ENCODE peak calls at places on chromosomes 4 and X, in seven cellular contexts. K, G, U, L, H, E and O are unnamed samples.

GRCh38 chr4:174461438-174462106 is 60.7 kb downstream of the HPGD start:
- DNase-seq in L (no peak), H (no peak), U (no peak), E (no peak), G (no peak), K (no peak), O (peak)

GRCh38 chr4:36285784-36286480 is 4.5 kb downstream of the DTHD1 start:
- DNase-seq in G (no peak), E (no peak), H (no peak), L (no peak), K (peak), U (no peak), O (peak)

GRCh38 chr4:67593741-67594175 is 35.2 kb downstream of the STAP1 start:
- DNase-seq in L (no peak), K (no peak), E (no peak), H (no peak), G (no peak), U (no peak), O (peak)

GRCh38 chr4:5751073-5751917 is 40.3 kb downstream of the EVC start:
- DNase-seq in U (no peak), G (peak), K (no peak), L (no peak), H (no peak), E (no peak), O (peak)

GRCh38 chr4:54063737-54064316 is 578 bp downstream of the CHIC2 start:
- DNase-seq in H (peak), K (peak), U (peak), L (no peak), G (peak), E (peak), O (peak)

GRCh38 chrX:15143050-15143824 is 126.6 kb downstream of the ASB9 start:
- DNase-seq in U (peak), G (no peak), K (peak), E (peak), H (peak), L (peak), O (peak)

GRCh38 chrX:136822337-136823095 is 41.8 kb upstream of the ARHGEF6 start:
- DNase-seq in L (no peak), H (no peak), K (no peak), E (no peak), G (no peak), U (no peak), O (no peak)

GRCh38 chr4:87651941-87652340 is 1.9 kb downstream of the DMP1 start:
- DNase-seq in H (no peak), G (no peak), E (no peak), K (no peak), L (no peak), U (no peak), O (peak)

GRCh38 chr4:74206088-74206826 is 48.3 kb downstream of the MTHFD2L start:
- DNase-seq in L (peak), K (peak), E (no peak), U (no peak), H (no peak), G (no peak), O (no peak)

GRCh38 chr4:184937030-184937710 is 81.1 kb upstream of the HELT start:
- DNase-seq in K (no peak), G (no peak), L (no peak), E (no peak), U (no peak), H (no peak), O (no peak)

GRCh38 chr4:141730805-141731204 is 94.4 kb downstream of the IL15 start:
- DNase-seq in E (no peak), H (no peak), K (no peak), G (no peak), U (no peak), L (no peak), O (no peak)

GRCh38 chr4:111274486-111274885 is 651.6 kb upstream of the PITX2 start:
- DNase-seq in L (no peak), U (no peak), K (no peak), G (no peak), H (no peak), E (no peak), O (no peak)

GRCh38 chr4:170198742-170199141 is 109.0 kb upstream of the AADAT start:
- DNase-seq in H (no peak), U (no peak), G (no peak), E (no peak), K (no peak), L (peak), O (peak)

GRCh38 chr4:84971319-84971932 is 4.9 kb upstream of the WDFY3 start:
- DNase-seq in H (no peak), K (peak), U (no peak), L (peak), E (no peak), G (no peak), O (peak)

GRCh38 chr4:95255396-95256107 is 293.2 kb downstream of the UNC5C start:
- DNase-seq in L (no peak), H (peak), K (no peak), E (no peak), U (peak), G (no peak), O (peak)

GRCh38 chr4:87257523-87257922 is 37.1 kb upstream of the KLHL8 start:
- DNase-seq in H (no peak), L (no peak), K (no peak), U (no peak), E (no peak), G (no peak), O (no peak)

DNA sequence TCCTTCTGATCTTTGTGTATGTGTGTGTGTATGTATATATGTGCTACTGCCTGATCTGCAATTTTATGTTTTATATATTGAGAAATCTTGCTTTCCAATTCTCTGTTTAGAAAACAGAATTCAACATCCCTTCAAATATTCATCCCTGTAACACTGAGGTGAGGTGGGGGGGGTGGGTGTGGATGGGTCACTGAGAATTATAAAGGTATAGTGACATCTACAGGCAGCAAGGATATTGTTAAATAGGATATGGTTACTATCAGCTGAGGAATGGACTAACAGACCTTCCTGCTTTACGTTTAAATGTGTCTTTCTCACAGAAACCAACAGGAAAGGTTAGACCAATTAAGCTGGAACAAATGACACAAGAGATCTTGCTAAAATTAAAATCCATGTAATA is 19.0 kb upstream of the MAGEB2 start:
- DNase-seq in L (no peak), H (no peak), U (no peak), E (no peak), K (peak), G (no peak), O (peak)
- H3K4me3 ChIP-seq in L (no peak), H (no peak), U (no peak), E (no peak), K (no peak), G (no peak), O (no peak)

GRCh38 chrX:134375691-134376090 is 84.3 kb upstream of the HPRT1 start:
- DNase-seq in G (no peak), U (no peak), E (no peak), L (no peak), H (no peak), K (no peak), O (no peak)
- H3K4me3 ChIP-seq in G (no peak), U (no peak), E (no peak), L (peak), H (no peak), K (peak), O (no peak)

GRCh38 chr4:23889814-23890269 is at the start of gene PPARGC1A:
- DNase-seq in L (no peak), K (peak), E (peak), G (peak), H (peak), U (peak), O (peak)

GRCh38 chr4:23890369-23891063 is 669 bp upstream of the PPARGC1A start:
- DNase-seq in K (no peak), H (no peak), E (no peak), L (no peak), U (no peak), G (no peak), O (no peak)

GRCh38 chr4:23888421-23889319 is 1.2 kb downstream of the PPARGC1A start:
- DNase-seq in U (peak), H (peak), E (no peak), L (no peak), K (no peak), G (peak), O (peak)

GRCh38 chr4:23887989-23888388 is 1.9 kb downstream of the PPARGC1A start:
- DNase-seq in L (no peak), E (no peak), K (no peak), H (no peak), G (no peak), U (peak), O (no peak)

GRCh38 chr4:23889368-23889767 is 479 bp downstream of the PPARGC1A start:
- DNase-seq in H (no peak), L (no peak), U (no peak), G (no peak), E (no peak), K (no peak), O (no peak)
- H3K4me3 ChIP-seq in H (peak), L (peak), U (peak), G (peak), E (peak), K (no peak), O (peak)

DNA sequence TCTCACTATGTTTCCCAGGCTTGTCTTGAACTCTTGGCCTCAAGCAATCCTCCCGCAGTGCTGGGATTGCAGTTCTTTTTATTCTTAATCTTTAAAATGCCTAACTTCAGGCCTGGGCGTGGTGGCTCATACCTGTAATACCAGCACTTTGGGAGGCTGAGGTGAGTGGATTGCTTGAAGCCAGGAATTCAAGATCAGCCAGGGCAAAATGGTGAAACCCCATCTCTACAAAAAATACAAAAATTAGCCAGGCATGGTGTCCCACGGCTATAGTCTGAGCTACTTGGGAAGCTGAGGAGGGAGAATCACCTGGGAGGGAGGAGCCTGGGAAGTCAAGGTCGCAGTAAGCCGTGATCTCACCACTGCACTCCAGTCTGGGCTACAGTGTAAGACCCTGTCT is 45.9 kb downstream of the PLS3 start:
- DNase-seq in H (no peak), U (no peak), L (no peak), E (no peak), K (no peak), G (no peak), O (no peak)
- H3K4me3 ChIP-seq in H (no peak), U (no peak), L (no peak), E (no peak), K (no peak), G (no peak), O (no peak)

GRCh38 chr4:121070696-121071639 is 1.4 kb downstream of the NDNF start:
- DNase-seq in U (peak), G (peak), L (no peak), E (no peak), K (no peak), H (no peak), O (peak)
- H3K4me3 ChIP-seq in U (peak), G (peak), L (peak), E (peak), K (no peak), H (peak), O (peak)

DNA sequence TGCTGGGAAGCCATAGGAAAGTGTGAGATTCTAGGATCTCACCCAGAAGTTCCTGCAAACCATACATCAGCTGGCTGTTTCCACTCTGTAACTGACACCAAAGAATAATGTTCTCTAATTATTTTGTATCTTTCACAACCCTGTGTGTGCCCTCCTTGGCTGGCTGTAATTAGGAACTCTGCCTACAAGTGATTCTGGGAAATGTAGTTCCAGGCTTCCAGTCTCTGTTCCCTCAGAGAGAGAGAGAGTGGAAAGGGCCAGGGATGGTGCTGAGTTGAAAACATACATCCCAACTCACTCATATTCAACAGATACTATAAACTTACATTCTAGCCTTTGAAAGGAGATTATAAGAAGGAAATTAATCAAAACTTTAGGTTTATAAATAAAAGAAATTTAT is 57.5 kb upstream of the C1QTNF7 start:
- DNase-seq in L (no peak), G (no peak), E (no peak), K (no peak), U (no peak), H (no peak), O (no peak)
- H3K4me3 ChIP-seq in L (no peak), G (no peak), E (no peak), K (no peak), U (no peak), H (no peak), O (no peak)

GRCh38 chrX:21756785-21757529 is 959 bp downstream of the SMPX start:
- DNase-seq in L (no peak), U (no peak), G (no peak), K (no peak), E (no peak), H (no peak), O (peak)

GRCh38 chrX:21758488-21758887 is 572 bp upstream of the SMPX start:
- DNase-seq in G (no peak), K (no peak), H (no peak), L (no peak), U (no peak), E (no peak), O (no peak)

DNA sequence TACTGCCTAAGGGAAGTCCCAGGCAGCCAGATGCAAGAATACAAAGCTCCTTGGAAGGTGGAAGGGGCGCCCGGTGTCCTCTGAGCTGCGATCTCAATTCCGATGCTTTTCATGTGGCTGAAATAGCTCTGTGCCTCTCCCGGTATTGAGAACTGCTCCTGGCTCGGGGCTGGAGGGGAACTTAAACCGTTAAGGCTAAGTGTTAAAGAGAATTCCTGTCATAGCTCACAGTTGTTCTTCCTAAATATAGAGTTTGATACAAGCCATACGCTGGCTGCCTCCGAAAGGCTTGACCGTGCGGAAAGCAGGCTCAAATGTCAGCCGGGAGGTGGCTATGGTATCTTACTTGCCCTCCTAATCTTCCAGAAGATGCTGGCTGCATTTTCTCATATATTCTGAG is at the start of gene SMPX:
- DNase-seq in E (no peak), L (no peak), H (no peak), G (no peak), U (peak), K (no peak), O (no peak)
- H3K4me3 ChIP-seq in E (peak), L (no peak), H (no peak), G (peak), U (peak), K (no peak), O (no peak)

GRCh38 chr4:41142946-41143720 is 71.2 kb downstream of the APBB2 start:
- DNase-seq in E (peak), G (peak), U (peak), L (peak), H (peak), K (no peak), O (peak)

GRCh38 chr4:41143721-41144379 is 70.5 kb downstream of the APBB2 start:
- DNase-seq in L (no peak), U (no peak), K (no peak), G (no peak), E (no peak), H (no peak), O (no peak)

GRCh38 chr4:41140410-41140809 is 73.9 kb downstream of the APBB2 start:
- DNase-seq in G (no peak), U (no peak), K (no peak), E (no peak), L (no peak), H (no peak), O (no peak)

GRCh38 chr4:41141910-41142309 is 72.4 kb downstream of the APBB2 start:
- DNase-seq in E (no peak), G (no peak), K (no peak), H (no peak), L (peak), U (no peak), O (peak)

GRCh38 chr4:41142356-41142755 is 72.0 kb downstream of the APBB2 start:
- DNase-seq in G (no peak), U (no peak), K (no peak), H (peak), E (peak), L (no peak), O (no peak)
- H3K4me3 ChIP-seq in G (peak), U (no peak), K (no peak), H (no peak), E (no peak), L (peak), O (no peak)